ENCODE peak calls at places on chromosomes 16 and 17, in eight cellular contexts. T is H54; S is GM23338; O is germinal center; E is right cardiac atrium; I is NCI-H774; M is activated T-cell treated with anti-CD3 and anti-CD28 coated beads for 48 hours; V is effector memory CD8-positive, alpha-beta T cell. D is an unnamed sample.
A peak's percentile ranks its signal among the peaks of the same experiment; 100 is the strongest.

GRCh38 chr17:69716571-69716970 is 302.1 kb downstream of the MAP2K6 start:
- DNase-seq in T (no peak), S (no peak), O (no peak), E (no peak), I (no peak), M (no peak), V (no peak), D (no peak)

GRCh38 chr16:68246121-68246520 is 948 bp downstream of the PLA2G15 start:
- DNase-seq in T (no peak), S (no peak), O (no peak), E (peak; percentile 41), I (no peak), M (no peak), V (no peak), D (no peak)

GRCh38 chr17:8365143-8365542 is 11.4 kb downstream of the KRABD2 start:
- DNase-seq in T (peak; percentile 65), S (no peak), O (no peak), E (no peak), I (no peak), M (no peak), V (no peak), D (no peak)

GRCh38 chr17:71970312-71970711 is 150.5 kb upstream of the SOX9 start:
- DNase-seq in T (peak; percentile 64), S (no peak), O (no peak), E (no peak), I (no peak), M (no peak), V (no peak), D (no peak)

GRCh38 chr17:43620147-43620944 is 41.4 kb downstream of the MEOX1 start:
- DNase-seq in T (no peak), S (no peak), O (no peak), E (no peak), I (no peak), M (no peak), V (no peak), D (no peak)

GRCh38 chr16:67173808-67174705 is 3.7 kb downstream of the NOL3 start:
- DNase-seq in T (peak; percentile 97), S (peak; percentile 82), O (peak; percentile 63), E (peak; percentile 95), I (peak; percentile 53), M (no peak), V (peak; percentile 57), D (peak; percentile 85)

GRCh38 chr17:50938821-50939541 is 72.8 kb upstream of the TOB1 start:
- DNase-seq in T (no peak), S (no peak), O (no peak), E (no peak), I (no peak), M (no peak), V (no peak), D (no peak)

GRCh38 chr16:10868089-10868488 is 8.9 kb upstream of the CIITA start:
- DNase-seq in T (no peak), S (no peak), O (no peak), E (no peak), I (no peak), M (no peak), V (no peak), D (no peak)

GRCh38 chr17:8067806-8068205 is 19.7 kb downstream of the ALOX12B start:
- DNase-seq in T (no peak), S (no peak), O (no peak), E (no peak), I (no peak), M (no peak), V (no peak), D (no peak)

GRCh38 chr16:59886021-59886420 is 1151.9 kb upstream of the GOT2 start:
- DNase-seq in T (no peak), S (no peak), O (no peak), E (peak; percentile 58), I (no peak), M (no peak), V (no peak), D (no peak)

GRCh38 chr17:76270127-76270592 is 5.0 kb downstream of the UBALD2 start:
- DNase-seq in T (no peak), S (no peak), O (no peak), E (no peak), I (no peak), M (no peak), V (no peak), D (no peak)

GRCh38 chr17:8922451-8922850 is 43.1 kb downstream of the PIK3R5 start:
- DNase-seq in T (no peak), S (no peak), O (no peak), E (no peak), I (no peak), M (no peak), V (no peak), D (no peak)

GRCh38 chr17:54348234-54348633 is 525.5 kb downstream of the KIF2B start:
- DNase-seq in T (no peak), S (no peak), O (no peak), E (no peak), I (no peak), M (no peak), V (no peak), D (no peak)

GRCh38 chr17:31517524-31517923 is 126.0 kb downstream of the RAB11FIP4 start:
- DNase-seq in T (no peak), S (peak; percentile 78), O (no peak), E (no peak), I (no peak), M (no peak), V (no peak), D (peak; percentile 69)

GRCh38 chr16:15033309-15033707 is 22.6 kb downstream of the NTAN1 start:
- DNase-seq in T (no peak), S (no peak), O (no peak), E (peak; percentile 71), I (no peak), M (no peak), V (no peak), D (no peak)

GRCh38 chr16:79599256-79599836 is 1.2 kb downstream of the MAF start:
- DNase-seq in T (no peak), S (peak; percentile 45), O (peak; percentile 18), E (peak; percentile 78), I (no peak), M (no peak), V (peak; percentile 25), D (peak; percentile 74)

GRCh38 chr17:64118452-64118979 is 11.4 kb downstream of the ERN1 start:
- DNase-seq in T (no peak), S (no peak), O (no peak), E (peak; percentile 70), I (peak; percentile 54), M (no peak), V (no peak), D (no peak)

GRCh38 chr17:68511671-68512246 is 471 bp upstream of the PRKAR1A start:
- DNase-seq in T (peak; percentile 63), S (peak; percentile 83), O (peak; percentile 79), E (peak; percentile 95), I (peak; percentile 87), M (peak; percentile 44), V (no peak), D (peak; percentile 92)

GRCh38 chr17:75325348-75325747 is 36.1 kb upstream of the SLC25A19 start:
- DNase-seq in T (no peak), S (no peak), O (no peak), E (no peak), I (no peak), M (no peak), V (no peak), D (no peak)

GRCh38 chr17:62921837-62922236 is 44.2 kb upstream of the TANC2 start:
- DNase-seq in T (no peak), S (no peak), O (no peak), E (no peak), I (no peak), M (no peak), V (no peak), D (no peak)

GRCh38 chr16:89811321-89811720 is 5.1 kb downstream of the FANCA start:
- DNase-seq in T (no peak), S (no peak), O (peak; percentile 64), E (no peak), I (no peak), M (no peak), V (no peak), D (no peak)

GRCh38 chr16:81035398-81035974 is at the start of gene ATMIN:
- DNase-seq in T (peak; percentile 93), S (peak; percentile 94), O (peak; percentile 96), E (peak; percentile 95), I (peak; percentile 74), M (peak; percentile 90), V (peak; percentile 84), D (peak; percentile 98)

GRCh38 chr17:40915721-40916256 is 21.7 kb downstream of the KRT23 start:
- DNase-seq in T (no peak), S (no peak), O (no peak), E (no peak), I (no peak), M (no peak), V (no peak), D (no peak)

GRCh38 chr17:53649201-53649600 is 173.5 kb upstream of the KIF2B start:
- DNase-seq in T (no peak), S (no peak), O (no peak), E (no peak), I (no peak), M (no peak), V (no peak), D (no peak)

GRCh38 chr16:57153841-57154240 is 32.0 kb downstream of the PSME3IP1 start:
- DNase-seq in T (no peak), S (no peak), O (no peak), E (no peak), I (no peak), M (no peak), V (no peak), D (no peak)

D was measured in neural progenitor cell.